ENCODE peak calls at places on chromosomes 5 and 9, in four cellular contexts. W is H9, T is H1, P is trophoblast cell. K is an unnamed sample. For H3K79me1 and H3K79me2, the result is how much of the 10 kb centered on the place peaks cover.

GRCh38 chr5:108380531-108381021 is 1.3 kb downstream of the FBXL17 start:
- DNase-seq in W (peak), T (no peak), P (no peak), K (peak)

GRCh38 chr5:110536120-110537115 is 190.1 kb downstream of the TMEM232 start:
- DNase-seq in W (peak), T (peak), P (no peak), K (peak)

GRCh38 chr5:120813551-120813950 is 349.5 kb downstream of the PRR16 start:
- DNase-seq in W (no peak), T (no peak), P (no peak), K (no peak)

GRCh38 chr9:4986291-4986690 is 1.2 kb downstream of the JAK2 start:
- DNase-seq in W (no peak), T (no peak), P (no peak), K (no peak)

GRCh38 chr9:137023157-137023556 is 4.9 kb downstream of the ABCA2 start:
- DNase-seq in W (no peak), T (no peak), P (no peak), K (no peak)

GRCh38 chr9:75979362-75979761 is 88.9 kb downstream of the PCSK5 start:
- DNase-seq in W (peak), T (no peak), P (no peak), K (peak)

GRCh38 chr5:16411741-16412455 is 53.7 kb downstream of the ZNF622 start:
- DNase-seq in W (no peak), T (no peak), P (no peak), K (no peak)

GRCh38 chr5:178438746-178439260 is 151.4 kb downstream of the COL23A1 start:
- DNase-seq in W (no peak), T (no peak), P (no peak), K (no peak)

GRCh38 chr9:129945314-129945713 is 97.7 kb downstream of the FNBP1 start:
- DNase-seq in W (no peak), T (no peak), P (no peak), K (no peak)

GRCh38 chr5:27748847-27749246 is 710.5 kb upstream of the CDH9 start:
- DNase-seq in W (no peak), T (no peak), P (no peak), K (no peak)

GRCh38 chr5:133319905-133320520 is 268.2 kb downstream of the HSPA4 start:
- DNase-seq in W (no peak), T (no peak), P (no peak), K (peak)

GRCh38 chr5:42812620-42813019 is 928 bp upstream of the SELENOP start:
- DNase-seq in W (no peak), T (no peak), P (no peak), K (no peak)

GRCh38 chr9:74770508-74771261 is 117.0 kb downstream of the TRPM6 start:
- DNase-seq in W (peak), T (peak), P (peak), K (peak)

GRCh38 chr5:141878186-141878770 is at the start of gene PCDH1:
- DNase-seq in W (no peak), T (no peak), P (peak), K (peak)

GRCh38 chr5:56827043-56827442 is 11.7 kb downstream of the MAP3K1 start:
- DNase-seq in W (peak), T (no peak), P (no peak), K (peak)

GRCh38 chr9:109313351-109313750 is 7.5 kb downstream of the EPB41L4B start:
- DNase-seq in W (no peak), T (no peak), P (no peak), K (no peak)

GRCh38 chr9:82320566-82320965 is 332.0 kb downstream of the SPATA31D1 start:
- DNase-seq in W (no peak), T (no peak), P (no peak), K (no peak)

GRCh38 chr9:134386951-134387831 is 60.9 kb downstream of the RXRA start:
- DNase-seq in W (no peak), T (no peak), P (no peak), K (no peak)
- H3K79me1 ChIP-seq in W (under half), T (under half), P (under half), K (under half)

GRCh38 chr9:113949206-113950078 is 73.3 kb downstream of the ZNF618 start:
- DNase-seq in W (no peak), T (no peak), P (no peak), K (no peak)

GRCh38 chr9:113951032-113951372 is 74.9 kb downstream of the ZNF618 start:
- DNase-seq in W (no peak), T (no peak), P (no peak), K (no peak)

GRCh38 chr9:113950195-113951031 is 74.3 kb downstream of the ZNF618 start:
- DNase-seq in W (no peak), T (no peak), P (no peak), K (no peak)

GRCh38 chr9:113943112-113944009 is 67.3 kb downstream of the ZNF618 start:
- DNase-seq in W (no peak), T (no peak), P (no peak), K (peak)

GRCh38 chr9:113946496-113947115 is 70.5 kb downstream of the ZNF618 start:
- DNase-seq in W (no peak), T (no peak), P (no peak), K (no peak)
- H3K79me2 ChIP-seq in W (under half), T (under half), P (under half), K (under half)

DNA sequence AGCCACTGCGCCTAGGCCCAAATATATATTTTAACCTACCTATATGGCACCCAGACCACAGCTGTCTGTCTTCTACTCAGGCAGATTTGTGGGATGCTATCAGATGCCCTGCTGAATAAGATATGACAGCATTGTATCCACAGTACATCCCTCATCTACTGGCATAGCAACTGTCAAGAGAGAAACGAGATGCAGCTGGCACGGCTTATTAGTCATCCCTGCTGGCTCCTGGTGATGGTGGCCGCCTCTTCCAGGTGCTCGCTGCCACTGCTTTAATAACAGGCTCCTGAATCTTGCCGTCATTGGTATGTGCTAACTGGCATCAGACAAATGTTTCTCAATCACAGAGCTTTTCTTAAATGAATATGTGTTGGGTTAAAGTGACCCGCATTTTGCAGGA is 34.0 kb downstream of the B4GALT1 start:
- DNase-seq in W (no peak), T (no peak), P (peak), K (no peak)
- H3K79me1 ChIP-seq in W (under half), T (under half), P (under half), K (under half)

GRCh38 chr5:95734156-95734555 is 3.0 kb downstream of the RHOBTB3 start:
- DNase-seq in W (no peak), T (no peak), P (no peak), K (no peak)

GRCh38 chr5:95730730-95731570 is at the start of gene RHOBTB3:
- DNase-seq in W (peak), T (no peak), P (peak), K (peak)

GRCh38 chr5:95731571-95732554 is 727 bp downstream of the RHOBTB3 start:
- DNase-seq in W (peak), T (no peak), P (no peak), K (peak)

GRCh38 chr5:95734916-95735315 is 3.8 kb downstream of the RHOBTB3 start:
- DNase-seq in W (no peak), T (no peak), P (no peak), K (no peak)

GRCh38 chr5:95733100-95733499 is 2.0 kb downstream of the RHOBTB3 start:
- DNase-seq in W (no peak), T (no peak), P (no peak), K (no peak)
- H3K79me2 ChIP-seq in W (under half), T (under half), P (under half), K (under half)